ENCODE peak calls at places on chromosomes 6 and 20, in seven cellular contexts. U is testis, C is A549, N is ovary, X is body of pancreas, Q is transverse colon, M is right lobe of liver. R is an unnamed sample. For H3K4me1, the result is how much of the 10 kb centered on the place peaks cover.

GRCh38 chr6:139834232-139834631 is 459.8 kb upstream of the CITED2 start:
- DNase-seq in U (no peak), C (no peak), N (no peak), X (no peak), Q (no peak), M (no peak), R (no peak)

GRCh38 chr20:5195655-5196054 is 68.8 kb downstream of the CDS2 start:
- DNase-seq in U (no peak), C (no peak), N (no peak), X (no peak), Q (no peak), M (no peak), R (no peak)

GRCh38 chr20:37243937-37244571 is 17.6 kb downstream of the GHRH start:
- DNase-seq in U (peak), C (no peak), N (no peak), X (peak), Q (no peak), M (peak), R (peak)

GRCh38 chr20:17637985-17638640 is 43.9 kb downstream of the RRBP1 start:
- DNase-seq in U (no peak), C (no peak), N (no peak), X (no peak), Q (no peak), M (no peak), R (no peak)

GRCh38 chr6:131682427-131682826 is 18.8 kb downstream of the OR2A4 start:
- DNase-seq in U (no peak), C (no peak), N (no peak), X (no peak), Q (no peak), M (no peak), R (no peak)

GRCh38 chr20:50534567-50534966 is 24.4 kb downstream of the PTPN1 start:
- DNase-seq in U (no peak), C (no peak), N (no peak), X (no peak), Q (no peak), M (no peak), R (no peak)

GRCh38 chr6:6918216-6918983 is 189.4 kb upstream of the RREB1 start:
- DNase-seq in U (no peak), C (no peak), N (no peak), X (no peak), Q (no peak), M (no peak), R (no peak)

GRCh38 chr20:45779011-45779915 is 12.4 kb downstream of the WFDC3 start:
- DNase-seq in U (peak), C (peak), N (peak), X (peak), Q (peak), M (no peak), R (peak)

GRCh38 chr6:38021029-38021428 is 201.5 kb downstream of the ZFAND3 start:
- DNase-seq in U (no peak), C (no peak), N (no peak), X (no peak), Q (no peak), M (no peak), R (no peak)

GRCh38 chr6:108947114-108947854 is 99.1 kb downstream of the ARMC2 start:
- DNase-seq in U (peak), C (no peak), N (no peak), X (peak), Q (no peak), M (no peak), R (no peak)

GRCh38 chr6:36599791-36600209 is 5.6 kb downstream of the SRSF3 start:
- DNase-seq in U (peak), C (no peak), N (peak), X (peak), Q (no peak), M (peak), R (no peak)

GRCh38 chr6:42260424-42260888 is 42.8 kb upstream of the MRPS10 start:
- DNase-seq in U (peak), C (peak), N (no peak), X (no peak), Q (no peak), M (no peak), R (no peak)

GRCh38 chr6:20814494-20814893 is 280.2 kb downstream of the CDKAL1 start:
- DNase-seq in U (no peak), C (no peak), N (no peak), X (no peak), Q (no peak), M (no peak), R (no peak)

GRCh38 chr20:25282034-25282781 is 34.3 kb downstream of the PYGB start:
- DNase-seq in U (no peak), C (no peak), N (peak), X (peak), Q (no peak), M (peak), R (peak)

GRCh38 chr6:142087950-142088857 is 44.5 kb upstream of the GJE1 start:
- DNase-seq in U (no peak), C (no peak), N (no peak), X (no peak), Q (no peak), M (peak), R (peak)

GRCh38 chr6:36197739-36198221 is 1.2 kb downstream of the BRPF3 start:
- DNase-seq in U (no peak), C (no peak), N (peak), X (no peak), Q (no peak), M (peak), R (no peak)

GRCh38 chr20:50992336-50992732 is 30.6 kb downstream of the KCNG1 start:
- DNase-seq in U (no peak), C (no peak), N (no peak), X (no peak), Q (no peak), M (no peak), R (no peak)

GRCh38 chr6:99111590-99111989 is 163.8 kb upstream of the FBXL4 start:
- DNase-seq in U (no peak), C (no peak), N (no peak), X (no peak), Q (no peak), M (no peak), R (no peak)

GRCh38 chr6:158357570-158358216 is 45.4 kb downstream of the TULP4 start:
- DNase-seq in U (no peak), C (no peak), N (no peak), X (no peak), Q (no peak), M (no peak), R (no peak)

GRCh38 chr6:73418081-73418741 is 23.6 kb downstream of the DDX43 start:
- DNase-seq in U (no peak), C (no peak), N (no peak), X (no peak), Q (no peak), M (no peak), R (no peak)

GRCh38 chr6:130598021-130598989 is 228.9 kb upstream of the SMLR1 start:
- DNase-seq in U (no peak), C (no peak), N (no peak), X (no peak), Q (no peak), M (no peak), R (no peak)

GRCh38 chr20:31707994-31708744 is 14.5 kb downstream of the BCL2L1 start:
- DNase-seq in U (peak), C (no peak), N (no peak), X (peak), Q (peak), M (no peak), R (peak)

GRCh38 chr6:26126394-26127221 is 39.4 kb downstream of the HFE start:
- DNase-seq in U (no peak), C (no peak), N (no peak), X (peak), Q (peak), M (no peak), R (no peak)

DNA sequence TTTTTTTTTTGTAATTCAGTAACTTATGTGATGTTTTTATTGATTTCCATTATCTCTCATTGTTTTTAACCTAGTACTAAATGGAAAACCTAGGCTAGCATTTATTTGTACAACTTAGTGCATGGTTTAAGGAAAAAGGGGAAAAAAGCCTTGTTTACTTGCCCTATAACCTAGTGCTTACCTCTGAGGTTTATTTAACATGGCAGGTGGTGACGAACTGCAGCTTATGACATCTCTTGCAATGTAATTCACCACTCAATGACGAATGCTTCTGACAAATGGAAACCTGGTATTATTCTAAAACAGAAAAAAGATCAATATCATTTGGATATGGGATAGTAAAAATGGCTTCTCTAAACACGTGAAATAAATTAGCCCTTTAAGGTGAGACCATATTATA is 618.6 kb upstream of the FLRT3 start:
- DNase-seq in U (no peak), C (no peak), N (no peak), X (no peak), Q (no peak), M (no peak), R (no peak)
- TF ChIP-seq POLR2A in U (no peak), C (no peak), N (no peak), X (no peak), Q (no peak), M (no peak), R (no peak)

DNA sequence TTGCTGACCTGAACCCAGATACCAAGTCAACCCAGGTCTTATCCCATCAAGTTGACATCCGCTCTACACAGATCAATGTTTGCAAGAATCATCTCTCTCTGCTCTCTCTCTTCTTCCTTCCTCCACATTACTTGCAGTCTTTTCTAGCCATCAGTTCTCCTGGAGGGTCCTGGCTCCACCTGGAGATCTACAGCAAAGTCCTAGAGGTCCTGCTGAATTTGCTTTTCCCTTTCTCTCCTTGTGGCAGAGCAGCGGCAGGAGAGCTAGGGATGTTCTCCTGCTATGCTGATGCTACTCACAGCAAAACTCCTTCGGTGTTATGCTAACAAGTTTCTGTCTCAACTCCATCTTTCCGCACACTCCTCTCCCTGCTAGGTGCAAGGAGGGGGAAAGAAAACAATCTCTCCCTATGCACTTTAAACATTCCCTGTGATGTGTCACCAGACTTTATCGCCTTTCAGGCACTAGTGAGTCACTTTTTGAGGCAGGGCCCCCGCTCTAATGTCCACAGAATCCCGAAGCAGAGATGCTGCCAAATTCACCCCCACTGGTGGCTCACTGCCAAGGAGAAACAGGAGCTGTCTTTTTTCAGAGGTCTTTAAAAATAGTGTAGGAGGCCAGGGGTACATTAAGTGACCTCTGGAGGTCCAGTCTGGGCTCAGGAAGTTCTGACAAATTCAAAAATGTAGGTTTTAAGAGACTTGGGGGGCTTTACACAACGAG is 62.6 kb downstream of the FAM50B start:
- DNase-seq in U (peak), C (peak), N (peak), X (peak), Q (no peak), M (no peak), R (peak)
- H3K4me1 ChIP-seq in U (under half), C (under half), N (under half), X (half or more), Q (under half), M (under half), R (under half)

DNA sequence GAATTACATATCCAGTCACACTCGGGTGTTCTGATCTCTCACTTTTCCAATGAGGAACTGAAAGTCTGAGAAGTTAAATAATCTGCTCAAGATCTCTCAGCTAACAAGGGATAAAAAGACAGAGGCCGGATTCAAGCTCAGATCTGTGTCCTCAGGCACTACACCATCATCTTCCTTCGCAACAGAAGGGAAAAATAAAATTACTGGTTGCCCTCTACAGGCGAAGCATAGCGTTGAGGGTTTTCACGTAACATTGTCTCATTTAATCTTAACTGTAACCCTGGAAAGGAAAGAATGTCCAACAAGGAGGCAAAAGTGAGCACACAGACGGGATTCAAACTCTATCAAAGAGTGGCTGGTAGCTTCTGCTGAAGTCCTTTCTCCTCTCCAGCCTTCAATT is 67.8 kb upstream of the ANKEF1 start:
- DNase-seq in U (no peak), C (peak), N (no peak), X (no peak), Q (no peak), M (no peak), R (no peak)
- TF ChIP-seq CTCF in U (peak), C (peak), N (no peak), X (peak), Q (no peak), M (no peak), R (no peak)

GRCh38 chr20:60137657-60138245 is 179.5 kb downstream of the CDH26 start:
- DNase-seq in U (no peak), C (peak), N (no peak), X (no peak), Q (peak), M (no peak), R (no peak)

GRCh38 chr20:60136640-60137411 is 178.6 kb downstream of the CDH26 start:
- DNase-seq in U (no peak), C (no peak), N (no peak), X (no peak), Q (no peak), M (no peak), R (no peak)

GRCh38 chr20:60135276-60135675 is 177.1 kb downstream of the CDH26 start:
- DNase-seq in U (no peak), C (no peak), N (no peak), X (no peak), Q (no peak), M (no peak), R (no peak)

GRCh38 chr20:60139663-60140446 is 181.6 kb downstream of the CDH26 start:
- DNase-seq in U (no peak), C (no peak), N (no peak), X (no peak), Q (no peak), M (no peak), R (no peak)

DNA sequence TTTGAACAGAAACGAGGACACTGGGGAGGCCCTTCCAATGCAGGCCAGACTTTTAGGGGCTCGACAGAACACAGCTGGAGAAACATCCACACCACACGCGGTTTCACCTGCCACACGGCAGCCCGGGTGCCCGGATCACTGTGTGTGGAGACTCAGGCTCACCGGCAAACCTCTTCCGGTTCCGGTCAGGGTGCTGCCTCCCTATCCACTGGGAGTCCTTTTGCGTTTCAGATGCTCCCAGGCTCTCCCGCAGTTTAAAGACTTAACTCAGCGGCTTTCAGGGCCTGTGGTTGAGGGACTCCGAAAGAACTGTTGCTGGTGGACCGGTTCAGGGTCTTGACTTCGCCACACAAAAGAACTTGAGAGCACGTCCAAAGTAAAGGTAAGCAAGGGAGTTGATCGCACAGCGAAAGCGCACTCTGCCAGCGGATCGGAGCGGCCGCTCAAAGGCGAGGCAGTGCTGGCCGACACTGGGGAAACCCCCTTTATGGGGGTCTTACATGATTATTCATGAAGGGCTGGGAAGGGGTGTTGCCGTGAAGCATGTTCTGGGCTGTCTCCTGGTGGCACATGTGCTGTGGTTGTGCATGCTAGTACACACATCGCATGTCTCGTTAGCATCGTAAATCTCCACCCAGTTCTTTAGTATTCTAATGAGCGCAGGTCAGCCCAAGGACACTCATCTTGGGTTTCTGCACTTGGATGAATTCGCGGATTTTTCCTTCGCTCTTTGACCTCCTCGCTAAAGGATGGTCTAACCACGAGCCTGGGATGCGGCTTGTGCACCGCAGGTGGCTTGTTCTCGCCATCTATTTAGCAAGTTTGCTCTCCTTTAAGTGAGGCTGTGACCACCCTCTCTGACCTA is 180.3 kb downstream of the CDH26 start:
- DNase-seq in U (peak), C (no peak), N (peak), X (peak), Q (peak), M (peak), R (no peak)
- TF ChIP-seq POLR2A in U (no peak), C (no peak), N (no peak), X (peak), Q (no peak), M (peak), R (no peak)

GRCh38 chr6:136787726-136788068 is 4.6 kb downstream of the MAP3K5 start:
- DNase-seq in U (no peak), C (no peak), N (no peak), X (no peak), Q (no peak), M (no peak), R (no peak)
- H3K4me1 ChIP-seq in U (under half), C (under half), N (under half), X (half or more), Q (under half), M (under half), R (half or more)

GRCh38 chr20:53718622-53719021 is 125.0 kb upstream of the ZNF217 start:
- DNase-seq in U (no peak), C (no peak), N (no peak), X (no peak), Q (no peak), M (no peak), R (no peak)

GRCh38 chr20:53718142-53718481 is 124.5 kb upstream of the ZNF217 start:
- DNase-seq in U (no peak), C (no peak), N (no peak), X (no peak), Q (no peak), M (no peak), R (no peak)

GRCh38 chr20:53713328-53714056 is 119.9 kb upstream of the ZNF217 start:
- DNase-seq in U (no peak), C (no peak), N (no peak), X (no peak), Q (no peak), M (no peak), R (no peak)

GRCh38 chr20:53714524-53714923 is 120.9 kb upstream of the ZNF217 start:
- DNase-seq in U (no peak), C (no peak), N (no peak), X (no peak), Q (no peak), M (no peak), R (no peak)

DNA sequence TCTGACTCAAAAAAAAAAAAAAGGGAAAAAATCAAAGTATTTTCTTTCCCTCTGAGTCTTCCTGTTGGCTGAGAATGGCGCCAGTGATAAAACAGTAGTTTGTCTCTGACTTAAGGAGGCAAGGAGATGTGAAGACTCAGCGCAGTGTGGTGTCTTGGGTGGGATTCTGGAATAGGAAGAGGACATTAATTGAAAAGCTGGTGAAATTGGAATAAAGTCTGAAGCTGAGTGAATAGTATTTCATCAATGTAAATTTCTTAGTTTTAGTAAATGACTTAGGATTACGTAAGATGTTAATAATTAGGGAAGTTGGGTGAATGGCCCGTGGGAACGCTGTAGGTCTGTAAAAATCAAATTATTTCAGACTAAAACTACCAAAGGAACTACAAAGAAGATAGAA is 122.7 kb upstream of the ZNF217 start:
- DNase-seq in U (no peak), C (no peak), N (no peak), X (no peak), Q (no peak), M (no peak), R (no peak)
- TF ChIP-seq CTCF in U (no peak), C (no peak), N (no peak), X (no peak), Q (no peak), M (no peak), R (no peak)

GRCh38 chr6:44041461-44042260 is 85.6 kb downstream of the MRPL14 start:
- DNase-seq in U (no peak), C (peak), N (peak), X (no peak), Q (peak), M (peak), R (no peak)
- TF ChIP-seq POLR2A in U (no peak), C (no peak), N (no peak), X (no peak), Q (no peak), M (no peak), R (no peak)

GRCh38 chr6:156980515-156980914 is 203.3 kb downstream of the ARID1B start:
- DNase-seq in U (no peak), C (no peak), N (no peak), X (no peak), Q (no peak), M (no peak), R (no peak)
- H3K4me1 ChIP-seq in U (under half), C (under half), N (under half), X (under half), Q (under half), M (under half), R (under half)